ENCODE peak calls at places on chromosomes 1 and 21, in seven cellular contexts. J is SK-N-SH, Y is HCT116, L is GM12878, I is K562, M is H1, G is HepG2. A is an unnamed sample.

GRCh38 chr1:16248603-16249534 is 11.9 kb upstream of the CPLANE2 start:
- DNase-seq in I (peak), L (peak), J (peak), Y (peak), G (no peak), M (no peak), A (no peak)

GRCh38 chr1:233661376-233662159 is 47.7 kb downstream of the KCNK1 start:
- DNase-seq in Y (no peak), M (no peak), J (no peak), L (no peak), I (no peak), G (no peak), A (no peak)

GRCh38 chr1:53704804-53705445 is 34.0 kb downstream of the GLIS1 start:
- DNase-seq in Y (no peak), J (no peak), L (no peak), G (no peak), M (peak), I (no peak), A (no peak)

GRCh38 chr1:153774780-153775431 is at the start of gene SLC27A3:
- DNase-seq in M (peak), Y (peak), I (peak), L (no peak), G (no peak), J (peak), A (no peak)

GRCh38 chr1:1833916-1834325 is 55.7 kb upstream of the NADK start:
- DNase-seq in L (peak), G (peak), M (no peak), Y (no peak), J (no peak), I (no peak), A (no peak)

GRCh38 chr1:206041640-206042039 is 11.3 kb upstream of the RHEX start:
- DNase-seq in G (no peak), M (peak), I (no peak), J (peak), L (no peak), Y (no peak), A (no peak)

GRCh38 chr1:33586111-33586510 is 113.7 kb downstream of the ZSCAN20 start:
- DNase-seq in J (no peak), I (no peak), Y (peak), M (no peak), L (no peak), G (peak), A (no peak)

GRCh38 chr1:16085521-16085920 is 12.1 kb upstream of the FAM131C start:
- DNase-seq in M (no peak), G (no peak), J (no peak), L (no peak), Y (no peak), I (no peak), A (no peak)

GRCh38 chr21:37088196-37088595 is 15.1 kb downstream of the TTC3 start:
- DNase-seq in I (no peak), L (no peak), J (no peak), Y (no peak), M (no peak), G (no peak), A (no peak)

GRCh38 chr1:89565521-89565920 is 40.9 kb downstream of the LRRC8B start:
- DNase-seq in Y (no peak), I (no peak), L (no peak), M (no peak), G (no peak), J (no peak), A (no peak)

GRCh38 chr1:110612060-110612745 is 6.0 kb upstream of the KCNA2 start:
- DNase-seq in I (no peak), J (no peak), M (no peak), Y (no peak), L (no peak), G (no peak), A (no peak)

GRCh38 chr1:2132222-2133038 is 62.1 kb downstream of the FAAP20 start:
- DNase-seq in M (peak), L (no peak), G (peak), Y (no peak), I (peak), J (peak), A (no peak)

GRCh38 chr1:223700942-223701637 is 11.2 kb upstream of the CAPN2 start:
- DNase-seq in G (peak), Y (peak), I (peak), J (no peak), L (no peak), M (no peak), A (no peak)

GRCh38 chr1:246012271-246012854 is 494.7 kb downstream of the SMYD3 start:
- DNase-seq in L (no peak), I (peak), M (no peak), J (peak), Y (peak), G (peak), A (peak)

GRCh38 chr21:36504067-36505058 is 24.4 kb upstream of the CLDN14 start:
- DNase-seq in J (peak), L (no peak), M (no peak), I (peak), G (peak), Y (peak), A (peak)

GRCh38 chr1:24868016-24868875 is 61.8 kb downstream of the RUNX3 start:
- DNase-seq in Y (no peak), G (no peak), L (no peak), J (no peak), M (no peak), I (no peak), A (no peak)

GRCh38 chr1:203189951-203190352 is 3.4 kb upstream of the CHI3L1 start:
- DNase-seq in G (no peak), I (no peak), L (no peak), M (no peak), J (no peak), Y (no peak), A (no peak)

GRCh38 chr1:227320476-227320875 is 2.2 kb upstream of the CDC42BPA start:
- DNase-seq in J (no peak), Y (no peak), I (no peak), M (no peak), G (no peak), L (no peak), A (no peak)

GRCh38 chr1:117611894-117612481 is 6.1 kb downstream of the TENT5C start:
- DNase-seq in G (no peak), Y (no peak), I (no peak), L (no peak), J (no peak), M (no peak), A (no peak)

GRCh38 chr1:117613969-117614865 is 8.4 kb downstream of the TENT5C start:
- DNase-seq in L (no peak), G (no peak), J (no peak), I (peak), Y (no peak), M (no peak), A (no peak)

GRCh38 chr1:117612517-117613248 is 6.8 kb downstream of the TENT5C start:
- DNase-seq in G (no peak), Y (peak), I (peak), L (no peak), J (no peak), M (no peak), A (no peak)

GRCh38 chr1:117615474-117615873 is 9.6 kb downstream of the TENT5C start:
- DNase-seq in L (no peak), Y (no peak), G (no peak), J (no peak), I (no peak), M (no peak), A (no peak)

DNA sequence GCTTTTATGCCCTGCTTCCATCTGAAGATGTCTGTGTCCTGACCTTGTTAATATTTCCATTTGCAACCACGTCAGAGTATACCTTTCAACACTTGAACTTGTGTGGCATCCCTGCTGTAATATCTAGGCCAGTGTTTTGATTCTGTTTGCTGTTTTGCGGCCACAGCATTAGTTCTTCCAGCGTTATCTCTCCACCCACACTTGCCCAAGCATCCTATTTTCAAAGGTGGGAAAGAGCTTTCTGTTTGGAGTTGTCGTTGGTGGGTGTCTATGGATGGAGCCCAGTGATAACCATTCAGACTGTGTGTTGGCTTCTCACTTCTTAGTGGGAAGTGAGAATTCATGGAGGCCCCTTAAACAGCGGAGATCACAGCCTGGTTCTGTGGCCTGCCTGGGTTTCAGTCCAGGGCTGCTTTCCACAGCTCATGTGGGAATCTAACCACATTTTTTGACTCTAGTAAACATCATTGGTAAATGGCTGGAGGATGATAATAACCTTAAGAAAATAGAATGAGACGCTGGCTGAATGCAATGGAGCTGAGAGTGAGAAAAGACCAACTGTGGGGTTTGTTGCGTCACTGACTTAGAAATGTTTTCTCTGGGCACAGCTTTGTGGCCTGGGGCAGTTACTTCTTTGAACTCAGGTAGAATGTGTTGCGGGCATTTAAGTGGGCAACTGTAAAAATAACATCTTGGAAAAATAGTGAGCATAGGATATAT is 7.6 kb downstream of the TENT5C start:
- DNase-seq in Y (no peak), I (peak), L (no peak), J (no peak), G (no peak), M (no peak), A (no peak)
- TF ChIP-seq JUND in Y (no peak), I (no peak), L (no peak), J (no peak), G (no peak), M (no peak), A (no peak)

GRCh38 chr1:212718499-212718898 is 18.9 kb upstream of the BATF3 start:
- DNase-seq in L (no peak), G (no peak), M (no peak), J (no peak), Y (no peak), I (no peak), A (peak)
- TF ChIP-seq JUND in L (no peak), G (no peak), M (no peak), J (no peak), Y (no peak), I (no peak), A (no peak)

DNA sequence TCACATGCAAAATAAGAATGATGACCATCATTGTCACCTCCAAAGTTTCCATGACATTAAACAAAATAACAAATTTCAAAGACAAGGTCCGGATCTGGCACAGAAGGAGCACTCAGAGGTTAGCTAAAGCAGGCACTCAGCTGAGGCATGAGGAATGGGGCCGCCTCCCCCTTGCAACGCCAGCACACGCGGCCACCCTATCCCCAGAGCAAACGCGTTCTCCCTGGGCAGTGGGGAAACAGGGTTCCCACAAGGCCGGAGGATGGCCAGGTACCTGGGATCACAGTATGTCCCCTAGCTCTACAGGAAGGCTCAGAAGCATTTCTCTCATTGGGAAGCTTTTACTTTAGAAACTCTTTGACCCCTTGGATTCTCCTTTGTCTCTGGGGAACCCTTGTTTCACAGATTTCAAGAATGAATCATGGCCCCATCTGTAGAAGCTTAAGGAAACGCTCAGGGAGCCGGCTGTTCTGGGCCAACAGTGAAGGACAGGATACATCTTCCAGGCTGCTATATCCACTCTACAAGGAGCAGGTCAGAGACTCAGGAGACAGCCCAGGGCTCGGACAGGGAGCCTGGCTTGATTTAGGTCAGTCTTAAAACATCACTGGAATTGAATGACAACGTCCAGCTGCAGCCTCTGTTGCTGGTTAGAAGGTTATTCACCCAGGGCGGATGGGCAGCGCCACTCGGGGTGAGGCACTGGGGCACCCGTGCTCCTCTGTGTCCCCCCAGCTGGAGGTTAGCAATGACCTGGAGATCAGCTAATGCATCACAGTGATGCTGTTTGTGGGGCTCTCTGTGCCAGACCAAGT is 496.4 kb downstream of the NPHP4 start:
- DNase-seq in G (no peak), J (no peak), L (no peak), Y (no peak), M (no peak), I (no peak), A (no peak)
- TF ChIP-seq JUND in G (no peak), J (no peak), L (no peak), Y (no peak), M (no peak), I (no peak), A (no peak)

DNA sequence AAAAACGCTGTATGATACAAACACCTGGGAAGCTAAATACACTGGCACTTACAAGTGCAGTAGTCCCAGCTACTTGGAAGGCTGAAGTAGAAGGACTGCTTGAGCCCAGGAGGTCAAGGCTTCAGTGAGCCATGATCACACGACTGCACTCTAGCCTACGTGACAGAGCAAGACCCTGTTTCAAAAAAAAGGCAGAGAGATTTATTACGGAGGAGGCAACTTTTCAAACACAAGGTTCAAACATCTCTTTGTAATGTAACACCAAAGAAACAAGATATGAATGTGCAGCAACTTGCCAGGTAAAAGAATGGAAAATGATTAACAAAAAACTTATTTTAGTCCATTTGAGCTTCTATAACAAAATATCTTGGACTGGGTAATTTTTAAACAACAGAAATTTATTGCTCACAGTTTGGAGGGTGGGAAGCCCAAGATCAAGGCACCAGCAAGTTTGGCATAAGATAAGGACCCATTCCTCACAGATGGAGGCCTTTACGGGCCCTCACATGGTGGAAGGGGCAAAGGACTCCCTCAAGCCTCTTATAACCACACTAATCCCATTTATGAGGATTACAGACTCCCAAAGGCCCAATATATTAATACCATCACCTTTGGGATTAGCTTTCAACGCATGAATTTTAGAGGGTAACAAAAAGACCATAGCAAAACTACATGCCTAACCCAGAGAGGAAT is 73.3 kb downstream of the EVI5 start:
- DNase-seq in I (no peak), Y (no peak), L (no peak), J (no peak), G (peak), M (no peak), A (no peak)
- TF ChIP-seq JUND in I (no peak), Y (no peak), L (no peak), J (no peak), G (no peak), M (no peak), A (no peak)

DNA sequence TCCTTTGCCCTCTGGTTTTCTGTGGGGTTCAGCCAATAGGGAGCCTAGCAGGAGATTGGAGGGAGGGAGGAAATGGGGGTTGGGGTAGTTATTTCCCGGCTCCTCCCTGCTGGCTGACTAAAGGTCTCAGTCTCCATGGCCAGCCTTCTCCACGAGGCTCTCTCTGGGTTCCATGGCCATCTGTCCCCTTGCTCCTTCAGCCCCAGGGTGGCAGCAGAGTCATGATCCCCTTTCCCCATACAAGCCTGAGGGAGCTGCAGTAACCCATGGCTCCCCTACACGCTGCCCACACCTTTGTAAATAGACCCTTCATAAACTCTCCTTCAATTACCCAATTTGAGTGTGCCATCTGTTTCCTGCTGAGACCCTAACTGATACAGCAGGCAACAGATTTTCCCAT is 176.1 kb upstream of the CSF3R start:
- DNase-seq in G (no peak), L (no peak), M (no peak), J (no peak), Y (no peak), I (no peak), A (no peak)
- TF ChIP-seq JUND in G (no peak), L (no peak), M (no peak), J (no peak), Y (no peak), I (no peak), A (no peak)

DNA sequence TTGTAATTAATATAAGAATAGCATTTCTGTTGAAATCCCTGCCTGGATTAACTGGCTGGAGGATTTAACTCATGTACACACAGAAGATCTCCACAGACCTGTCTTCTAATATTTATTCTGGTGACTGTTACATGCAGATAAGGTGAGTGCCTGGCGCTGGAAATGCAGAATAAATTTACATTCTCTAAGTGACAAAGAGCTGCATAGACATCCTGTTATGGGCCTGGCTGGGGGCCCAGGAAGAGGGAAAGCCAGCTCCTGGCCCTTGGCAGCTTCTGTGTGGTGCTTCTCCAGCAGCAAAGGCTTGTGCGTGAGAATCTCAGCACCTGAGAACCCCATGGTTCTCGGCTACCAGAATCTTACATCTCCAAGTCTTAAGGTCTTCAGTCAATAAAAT is 446.6 kb downstream of the PTPRU start:
- DNase-seq in G (no peak), M (peak), J (peak), L (no peak), Y (no peak), I (no peak), A (peak)
- TF ChIP-seq JUND in G (no peak), M (no peak), J (no peak), L (no peak), Y (no peak), I (no peak), A (no peak)

GRCh38 chr21:33348728-33349127 is 24.0 kb downstream of the IFNAR1 start:
- DNase-seq in I (no peak), L (no peak), J (no peak), Y (no peak), G (no peak), M (no peak), A (no peak)
- TF ChIP-seq JUND in I (no peak), L (no peak), J (no peak), Y (no peak), G (no peak), M (no peak), A (no peak)

DNA sequence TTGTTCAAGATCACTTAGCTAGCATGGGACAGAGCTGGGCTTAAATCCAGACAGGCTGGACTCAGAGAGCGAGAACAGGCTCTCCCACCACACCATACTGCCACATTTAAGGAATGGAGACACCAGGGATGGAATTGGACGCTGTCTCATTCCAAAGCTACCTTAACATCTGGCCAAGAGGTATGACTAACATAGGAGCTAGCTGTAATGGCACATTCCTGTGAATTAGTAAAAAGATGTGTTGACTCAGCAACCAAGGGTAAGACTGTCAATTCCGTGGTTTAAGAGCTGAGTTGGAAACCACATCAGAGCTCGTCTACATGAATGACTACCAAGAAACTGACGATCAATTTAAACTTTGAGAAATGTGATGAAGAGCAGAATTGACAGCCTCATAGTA is 8.3 kb upstream of the TNFRSF9 start:
- DNase-seq in Y (no peak), M (no peak), I (no peak), L (no peak), G (no peak), J (no peak), A (no peak)
- TF ChIP-seq JUND in Y (no peak), M (no peak), I (no peak), L (no peak), G (no peak), J (peak), A (no peak)

DNA sequence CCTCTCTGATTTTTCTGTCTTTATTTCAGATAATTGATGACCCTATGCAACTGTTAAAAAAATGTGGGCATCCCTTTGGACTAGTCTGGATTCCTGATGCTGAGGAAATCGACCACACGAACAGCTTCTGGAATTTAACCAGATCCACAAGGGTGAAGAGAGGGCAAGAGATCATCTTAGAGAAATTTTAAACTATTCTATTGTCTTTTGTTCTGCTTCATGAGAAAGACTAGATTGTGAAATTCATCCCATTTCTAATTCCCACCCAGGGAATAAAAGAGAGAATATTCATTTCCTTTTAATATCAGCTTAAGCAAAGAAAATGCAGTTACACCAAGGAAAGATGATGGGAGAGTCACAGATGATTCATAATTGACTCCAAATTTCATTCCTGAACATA is 71.8 kb downstream of the DUSP10 start:
- DNase-seq in G (no peak), M (no peak), L (no peak), J (no peak), I (no peak), Y (no peak), A (no peak)
- TF ChIP-seq JUND in G (no peak), M (no peak), L (no peak), J (no peak), I (no peak), Y (no peak), A (no peak)

GRCh38 chr1:152048641-152048970 is 11.8 kb upstream of the S100A11 start:
- DNase-seq in I (no peak), L (no peak), G (no peak), M (no peak), Y (no peak), J (no peak), A (no peak)

GRCh38 chr1:152053375-152053774 is 16.6 kb upstream of the S100A11 start:
- DNase-seq in I (no peak), L (no peak), M (no peak), Y (no peak), G (no peak), J (no peak), A (no peak)

GRCh38 chr1:152049291-152050073 is 12.7 kb upstream of the S100A11 start:
- DNase-seq in L (no peak), M (no peak), J (no peak), I (no peak), G (no peak), Y (no peak), A (no peak)

GRCh38 chr1:152052606-152053005 is 15.8 kb upstream of the S100A11 start:
- DNase-seq in M (peak), G (peak), J (peak), L (no peak), Y (peak), I (peak), A (peak)

GRCh38 chr1:152050886-152051764 is 14.3 kb upstream of the S100A11 start:
- DNase-seq in I (peak), Y (no peak), L (no peak), G (no peak), J (no peak), M (no peak), A (no peak)
- TF ChIP-seq JUND in I (peak), Y (no peak), L (no peak), G (no peak), J (no peak), M (no peak), A (no peak)

A was measured in T47D.